ENCODE peak calls at places on chromosome 22, in five cellular contexts. One of them, this sample, is unnamed.

GRCh38 chr22:23063539-23064380 is 6.6 kb upstream of the GNAZ start:
- DNase-seq in activated T-cell treated with anti-CD3 and anti-CD28 coated beads for 1 hour: no peak
- DNase-seq in amniotic epithelial cell: no peak
- DNase-seq in T-helper 2 cell: no peak
- DNase-seq in left colon: no peak
- DNase-seq in this sample: no peak

GRCh38 chr22:30878516-30879365 is 89.8 kb downstream of the MORC2 start:
- DNase-seq in activated T-cell treated with anti-CD3 and anti-CD28 coated beads for 1 hour: no peak
- DNase-seq in amniotic epithelial cell: peak; percentile 32
- DNase-seq in T-helper 2 cell: no peak
- DNase-seq in left colon: peak; percentile 8
- DNase-seq in this sample: no peak

GRCh38 chr22:44758970-44759365 is 6.6 kb downstream of the ARHGAP8 start:
- DNase-seq in activated T-cell treated with anti-CD3 and anti-CD28 coated beads for 1 hour: no peak
- DNase-seq in amniotic epithelial cell: no peak
- DNase-seq in T-helper 2 cell: no peak
- DNase-seq in left colon: no peak
- DNase-seq in this sample: no peak

GRCh38 chr22:40056163-40056958 is 61.6 kb downstream of the FAM83F start:
- DNase-seq in activated T-cell treated with anti-CD3 and anti-CD28 coated beads for 1 hour: no peak
- DNase-seq in amniotic epithelial cell: no peak
- DNase-seq in T-helper 2 cell: no peak
- DNase-seq in left colon: no peak
- DNase-seq in this sample: no peak

GRCh38 chr22:32144875-32145274 is 14.2 kb downstream of the C22orf42 start:
- DNase-seq in activated T-cell treated with anti-CD3 and anti-CD28 coated beads for 1 hour: no peak
- DNase-seq in amniotic epithelial cell: no peak
- DNase-seq in T-helper 2 cell: no peak
- DNase-seq in left colon: no peak
- DNase-seq in this sample: no peak

GRCh38 chr22:24133187-24133965 is 47.9 kb upstream of the SUSD2 start:
- DNase-seq in activated T-cell treated with anti-CD3 and anti-CD28 coated beads for 1 hour: peak; percentile 33
- DNase-seq in amniotic epithelial cell: peak; percentile 37
- DNase-seq in T-helper 2 cell: no peak
- DNase-seq in left colon: no peak
- DNase-seq in this sample: no peak

GRCh38 chr22:41917906-41918791 is 3.3 kb upstream of the SHISA8 start:
- DNase-seq in activated T-cell treated with anti-CD3 and anti-CD28 coated beads for 1 hour: no peak
- DNase-seq in amniotic epithelial cell: no peak
- DNase-seq in T-helper 2 cell: no peak
- DNase-seq in left colon: peak; percentile 63
- DNase-seq in this sample: peak; percentile 32

GRCh38 chr22:17952273-17952801 is 72.0 kb downstream of the MICAL3 start:
- DNase-seq in activated T-cell treated with anti-CD3 and anti-CD28 coated beads for 1 hour: no peak
- DNase-seq in amniotic epithelial cell: no peak
- DNase-seq in T-helper 2 cell: no peak
- DNase-seq in left colon: peak; percentile 76
- DNase-seq in this sample: no peak

GRCh38 chr22:44723801-44724200 is 21.8 kb downstream of the PRR5 start:
- DNase-seq in activated T-cell treated with anti-CD3 and anti-CD28 coated beads for 1 hour: no peak
- DNase-seq in amniotic epithelial cell: peak; percentile 57
- DNase-seq in T-helper 2 cell: no peak
- DNase-seq in left colon: no peak
- DNase-seq in this sample: peak; percentile 52

GRCh38 chr22:33861216-33861875 is 58.9 kb downstream of the LARGE1 start:
- DNase-seq in activated T-cell treated with anti-CD3 and anti-CD28 coated beads for 1 hour: no peak
- DNase-seq in amniotic epithelial cell: no peak
- DNase-seq in T-helper 2 cell: no peak
- DNase-seq in left colon: no peak
- DNase-seq in this sample: no peak

GRCh38 chr22:48044484-48045060 is 1282.1 kb downstream of the TBC1D22A start:
- DNase-seq in activated T-cell treated with anti-CD3 and anti-CD28 coated beads for 1 hour: no peak
- DNase-seq in amniotic epithelial cell: no peak
- DNase-seq in T-helper 2 cell: no peak
- DNase-seq in left colon: no peak
- DNase-seq in this sample: no peak

GRCh38 chr22:38792833-38793232 is 1.1 kb downstream of the DNAL4 start:
- DNase-seq in activated T-cell treated with anti-CD3 and anti-CD28 coated beads for 1 hour: no peak
- DNase-seq in amniotic epithelial cell: peak; percentile 36
- DNase-seq in T-helper 2 cell: no peak
- DNase-seq in left colon: no peak
- DNase-seq in this sample: no peak

GRCh38 chr22:44419429-44419828 is 78.6 kb downstream of the RTL6 start:
- DNase-seq in activated T-cell treated with anti-CD3 and anti-CD28 coated beads for 1 hour: no peak
- DNase-seq in amniotic epithelial cell: peak; percentile 10
- DNase-seq in T-helper 2 cell: no peak
- DNase-seq in left colon: no peak
- DNase-seq in this sample: no peak

GRCh38 chr22:46823654-46824053 is 61.2 kb downstream of the TBC1D22A start:
- DNase-seq in activated T-cell treated with anti-CD3 and anti-CD28 coated beads for 1 hour: no peak
- DNase-seq in amniotic epithelial cell: no peak
- DNase-seq in T-helper 2 cell: no peak
- DNase-seq in left colon: no peak
- DNase-seq in this sample: no peak

GRCh38 chr22:35540600-35541253 is at the start of gene RASD2:
- DNase-seq in activated T-cell treated with anti-CD3 and anti-CD28 coated beads for 1 hour: peak; percentile 7
- DNase-seq in amniotic epithelial cell: peak; percentile 36
- DNase-seq in T-helper 2 cell: no peak
- DNase-seq in left colon: peak; percentile 76
- DNase-seq in this sample: no peak

GRCh38 chr22:45612451-45612901 is 59.2 kb upstream of the ATXN10 start:
- DNase-seq in activated T-cell treated with anti-CD3 and anti-CD28 coated beads for 1 hour: no peak
- DNase-seq in amniotic epithelial cell: no peak
- DNase-seq in T-helper 2 cell: no peak
- DNase-seq in left colon: peak; percentile 42
- DNase-seq in this sample: peak; percentile 71

GRCh38 chr22:49954354-49954753 is 6.2 kb upstream of the PIM3 start:
- DNase-seq in activated T-cell treated with anti-CD3 and anti-CD28 coated beads for 1 hour: no peak
- DNase-seq in amniotic epithelial cell: no peak
- DNase-seq in T-helper 2 cell: no peak
- DNase-seq in left colon: no peak
- DNase-seq in this sample: no peak

GRCh38 chr22:37417737-37418348 is 9.4 kb downstream of the ELFN2 start:
- DNase-seq in activated T-cell treated with anti-CD3 and anti-CD28 coated beads for 1 hour: no peak
- DNase-seq in amniotic epithelial cell: no peak
- DNase-seq in T-helper 2 cell: no peak
- DNase-seq in left colon: no peak
- DNase-seq in this sample: no peak

GRCh38 chr22:42983470-42983869 is 31.5 kb downstream of the PACSIN2 start:
- DNase-seq in activated T-cell treated with anti-CD3 and anti-CD28 coated beads for 1 hour: no peak
- DNase-seq in amniotic epithelial cell: no peak
- DNase-seq in T-helper 2 cell: no peak
- DNase-seq in left colon: no peak
- DNase-seq in this sample: no peak

GRCh38 chr22:31995046-31995445 is 48.0 kb upstream of the SLC5A1 start:
- DNase-seq in activated T-cell treated with anti-CD3 and anti-CD28 coated beads for 1 hour: no peak
- DNase-seq in amniotic epithelial cell: no peak
- DNase-seq in T-helper 2 cell: no peak
- DNase-seq in left colon: no peak
- DNase-seq in this sample: no peak